ENCODE peak calls at places on chromosomes 4 and X, in six cellular contexts. B, Z, C, N, Y and P are unnamed samples.

GRCh38 chrX:45852884-45853283 is 652.2 kb upstream of the DIPK2B start:
- DNase-seq in Z (no peak), Y (no peak), B (no peak), C (no peak), N (no peak), P (no peak)

GRCh38 chr4:38868055-38868965 is 704 bp downstream of the FAM114A1 start:
- DNase-seq in C (no peak), Y (no peak), N (peak; percentile 59), B (no peak), Z (no peak), P (no peak)

GRCh38 chrX:11462648-11463047 is 169.4 kb downstream of the AMELX start:
- DNase-seq in C (no peak), Y (no peak), N (no peak), B (peak; percentile 57), Z (no peak), P (no peak)

GRCh38 chrX:13077168-13077567 is 32.7 kb upstream of the FAM9C start:
- DNase-seq in B (no peak), Z (no peak), Y (no peak), C (no peak), N (no peak), P (no peak)

GRCh38 chrX:20363003-20363674 is 96.4 kb upstream of the RPS6KA3 start:
- DNase-seq in Y (no peak), Z (no peak), B (peak; percentile 23), C (no peak), N (no peak), P (no peak)

GRCh38 chr4:153465922-153466636 is at the start of gene TMEM131L:
- DNase-seq in B (peak; percentile 94), Z (peak; percentile 65), C (peak; percentile 29), Y (no peak), N (peak; percentile 82), P (peak; percentile 66)

GRCh38 chr4:38290914-38291313 is 330.7 kb downstream of the PTTG2 start:
- DNase-seq in C (no peak), N (no peak), B (no peak), Z (no peak), Y (no peak), P (no peak)

GRCh38 chr4:7498406-7499200 is 63.9 kb upstream of the PSAPL1 start:
- DNase-seq in B (no peak), Z (no peak), C (no peak), Y (no peak), N (no peak), P (no peak)

GRCh38 chrX:21655901-21656586 is 2.1 kb downstream of the KLHL34 start:
- DNase-seq in B (no peak), C (no peak), Z (peak; percentile 6), N (no peak), Y (no peak), P (no peak)

GRCh38 chr4:128940966-128941365 is 131.5 kb downstream of the JADE1 start:
- DNase-seq in C (no peak), B (peak; percentile 10), Z (no peak), N (no peak), Y (no peak), P (no peak)

GRCh38 chrX:153468008-153468580 is 2.3 kb downstream of the HAUS7 start:
- DNase-seq in Z (no peak), N (no peak), B (no peak), Y (no peak), C (no peak), P (no peak)

DNA sequence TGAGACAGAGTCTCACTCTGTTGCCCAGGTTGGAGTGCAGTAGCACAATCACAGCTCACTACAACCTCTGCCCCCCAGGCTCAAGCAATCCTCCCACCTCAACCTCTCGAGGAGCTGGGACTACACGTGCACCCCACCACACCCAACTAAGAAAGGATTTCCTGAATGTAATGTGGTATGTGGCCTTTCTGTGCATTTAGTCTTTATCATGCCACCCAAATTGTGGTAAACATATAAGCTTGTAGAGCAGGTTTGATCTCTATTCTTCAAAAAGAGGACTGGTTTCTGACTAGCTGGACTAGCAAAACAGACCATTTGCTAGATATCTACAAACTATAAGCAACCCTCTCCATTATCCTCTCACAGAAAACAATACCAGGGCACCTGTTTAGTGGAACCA is 33.6 kb downstream of the ELOVL6 start:
- DNase-seq in Z (no peak), C (no peak), Y (no peak), N (no peak), B (no peak), P (no peak)
- TF ChIP-seq TAF1 in Z (no peak), C (no peak), Y (no peak), N (no peak), B (no peak), P (no peak)

GRCh38 chr4:52425751-52426326 is 233.3 kb downstream of the USP46 start:
- DNase-seq in N (no peak), C (no peak), B (no peak), Z (no peak), Y (no peak), P (no peak)
- TF ChIP-seq POLR2A in N (no peak), C (no peak), B (no peak), Z (no peak), Y (no peak), P (no peak)

GRCh38 chr4:148006025-148006424 is 274.1 kb downstream of the ARHGAP10 start:
- DNase-seq in C (no peak), B (no peak), N (no peak), Z (no peak), Y (no peak), P (no peak)

GRCh38 chr4:148004228-148004813 is 272.4 kb downstream of the ARHGAP10 start:
- DNase-seq in B (no peak), Z (no peak), Y (no peak), C (no peak), N (no peak), P (no peak)

GRCh38 chr4:148007303-148007702 is 275.4 kb downstream of the ARHGAP10 start:
- DNase-seq in B (peak; percentile 24), C (no peak), N (no peak), Z (no peak), Y (no peak), P (no peak)

DNA sequence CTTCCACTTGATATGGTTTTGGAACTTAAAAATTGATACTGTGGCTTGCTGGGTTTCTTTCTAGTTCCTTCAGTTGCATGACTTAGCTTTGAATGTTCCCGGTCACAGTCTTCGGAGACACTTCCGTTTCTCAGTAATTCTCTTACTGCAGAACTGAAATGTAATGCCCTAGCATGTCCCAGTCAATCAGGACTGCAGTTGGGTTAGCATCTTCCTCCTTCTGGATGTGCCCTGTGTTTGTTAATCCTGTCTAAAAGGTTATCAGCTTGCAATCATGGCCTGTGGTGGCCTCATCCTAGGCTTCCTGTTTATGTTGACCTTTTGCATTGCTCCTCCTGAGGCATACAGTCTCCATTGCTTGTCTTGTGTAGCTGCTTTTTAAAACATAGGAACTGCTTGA is 275.9 kb downstream of the ARHGAP10 start:
- DNase-seq in N (no peak), Z (no peak), B (no peak), Y (no peak), C (no peak), P (no peak)
- TF ChIP-seq TAF1 in N (no peak), Z (no peak), B (no peak), Y (no peak), C (no peak), P (no peak)

DNA sequence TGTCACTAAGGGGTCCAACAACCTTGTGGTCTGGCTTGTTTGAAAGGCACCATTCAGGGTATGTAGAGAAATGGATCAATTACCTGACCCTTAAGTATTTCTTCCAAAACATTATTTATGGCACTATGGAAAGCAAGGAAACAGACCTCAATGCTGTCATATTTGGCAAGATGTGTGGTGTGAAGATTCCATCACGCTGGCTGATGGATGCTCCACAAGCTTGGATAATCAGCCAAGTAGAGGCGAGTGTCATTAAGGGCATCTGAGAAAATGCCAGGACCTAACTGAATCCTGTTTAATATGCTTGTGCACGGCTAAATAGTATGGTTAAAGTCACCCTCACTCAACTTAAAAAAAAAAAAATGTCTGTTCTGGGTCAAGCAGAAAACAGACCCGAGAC is 120.7 kb downstream of the COMMD8 start:
- DNase-seq in Z (no peak), C (no peak), B (no peak), N (no peak), Y (no peak), P (no peak)
- TF ChIP-seq POLR2A in Z (no peak), C (no peak), B (no peak), N (no peak), Y (no peak), P (no peak)

DNA sequence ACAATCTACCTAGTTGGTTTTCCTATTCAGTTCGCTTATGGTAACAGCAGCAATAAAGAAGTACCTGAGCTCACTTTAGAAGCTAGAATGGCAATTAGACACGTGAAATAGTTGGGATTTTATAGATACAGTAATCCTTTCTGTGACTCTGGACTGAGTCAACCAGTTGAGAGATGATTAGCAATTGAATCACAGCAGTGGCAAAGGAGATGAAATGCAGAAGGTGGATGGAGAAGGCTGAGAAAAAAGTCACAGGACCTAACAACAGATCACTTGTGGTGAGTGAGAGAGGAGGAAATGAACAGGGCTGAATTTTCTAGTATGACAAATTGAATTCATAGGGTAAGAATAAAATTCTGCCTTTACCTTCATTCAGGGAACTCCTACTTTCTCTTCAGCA is 197.1 kb upstream of the MAGEB18 start:
- DNase-seq in Y (no peak), Z (no peak), C (no peak), N (no peak), B (no peak), P (no peak)
- TF ChIP-seq TAF1 in Y (no peak), Z (no peak), C (no peak), N (no peak), B (no peak), P (no peak)

GRCh38 chrX:41084360-41085104 is 713 bp upstream of the USP9X start:
- DNase-seq in C (peak; percentile 87), N (peak; percentile 96), B (peak; percentile 97), Z (peak; percentile 54), Y (peak; percentile 86), P (peak; percentile 38)
- TF ChIP-seq POLR2A in C (peak; percentile 68), N (no peak), B (peak; percentile 86), Z (peak; percentile 80), Y (peak; percentile 76), P (peak; percentile 83)

GRCh38 chrX:101803451-101803850 is 128.4 kb downstream of the ZMAT1 start:
- DNase-seq in Z (no peak), B (no peak), Y (no peak), N (no peak), C (no peak), P (no peak)
- TF ChIP-seq TAF1 in Z (no peak), B (no peak), Y (no peak), N (no peak), C (no peak), P (no peak)

DNA sequence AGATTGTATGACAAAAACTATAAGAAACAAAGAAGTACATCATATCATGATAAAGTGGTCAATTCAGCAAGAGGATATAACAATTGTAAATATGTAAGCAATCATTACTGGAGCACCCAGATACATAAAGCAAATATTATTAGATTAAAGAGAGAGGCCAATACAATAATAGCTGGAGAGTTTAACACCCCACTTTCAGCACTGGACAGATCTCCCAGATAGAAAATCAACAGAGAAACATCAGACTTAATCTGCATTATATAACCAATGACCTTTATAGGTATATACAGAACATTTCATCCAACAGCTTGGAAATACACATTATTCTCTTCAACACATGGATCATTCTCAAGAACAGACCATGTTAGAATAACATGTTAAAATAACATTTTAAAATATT is 128.4 kb downstream of the SPOCK3 start:
- DNase-seq in C (no peak), Y (no peak), B (no peak), Z (no peak), N (no peak), P (no peak)
- TF ChIP-seq POLR2A in C (no peak), Y (no peak), B (no peak), Z (no peak), N (no peak), P (no peak)

DNA sequence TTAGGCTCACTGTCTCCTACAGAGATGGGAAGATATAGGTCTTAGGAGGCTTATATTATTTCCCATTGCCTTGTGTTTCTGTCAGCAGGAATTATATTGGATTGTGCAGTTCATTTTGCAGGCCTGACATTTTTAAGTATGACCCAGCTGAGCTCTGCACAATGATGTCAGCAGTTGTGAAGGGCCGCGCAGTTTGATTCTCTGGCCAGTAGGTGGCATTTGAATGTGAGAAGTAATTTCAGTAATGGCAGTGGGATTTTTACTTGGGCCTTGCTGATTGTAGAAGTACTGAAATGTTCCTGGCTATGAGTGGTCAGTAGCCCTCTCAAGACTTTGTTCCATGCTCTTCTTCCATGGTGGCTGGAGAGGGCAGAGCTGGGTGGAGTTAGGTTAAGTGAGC is 247.2 kb upstream of the MTMR8 start:
- DNase-seq in B (no peak), Y (no peak), N (peak; percentile 45), C (no peak), Z (no peak), P (no peak)
- TF ChIP-seq TAF1 in B (no peak), Y (no peak), N (no peak), C (no peak), Z (no peak), P (no peak)